ENCODE peak calls at places on chromosomes 4 and X, in nine cellular contexts. U is nucleus accumbens; A is GM06990; K is stimulated activated CD8-positive, alpha-beta memory T cell treated with anti-CD3 and anti-CD28 coated beads, Interleukin-4, amount 100 ng/mL, for 1 hour; D is H9; O is ELF-1; C is GM19239; J is activated T-cell treated with anti-CD3 and anti-CD28 coated beads, Interleukin-2, amount 50 U/mL, for 4 hours; F is T-helper 1 cell. W is an unnamed sample.

GRCh38 chrX:122572461-122572860 is 611.6 kb upstream of the GRIA3 start:
- DNase-seq in F (no peak), D (no peak), A (no peak), U (no peak), K (no peak), O (no peak), J (no peak), C (no peak), W (no peak)

GRCh38 chr4:39756159-39756558 is 58.2 kb downstream of the UBE2K start:
- DNase-seq in K (no peak), F (no peak), U (no peak), C (no peak), O (no peak), J (no peak), A (no peak), D (no peak), W (no peak)

GRCh38 chr4:68466185-68466584 is 18.9 kb downstream of the TMPRSS11E start:
- DNase-seq in D (no peak), C (no peak), O (no peak), U (no peak), K (no peak), F (no peak), J (no peak), A (no peak), W (no peak)

GRCh38 chrX:111047575-111047974 is 48.4 kb upstream of the PAK3 start:
- DNase-seq in J (no peak), A (no peak), F (no peak), O (no peak), C (no peak), K (no peak), U (no peak), D (no peak), W (no peak)

GRCh38 chrX:105975382-105975781 is 63.1 kb downstream of the SERPINA7 start:
- DNase-seq in D (no peak), C (no peak), U (no peak), F (no peak), O (no peak), J (no peak), K (no peak), A (no peak), W (no peak)

GRCh38 chr4:70637239-70637920 is 8.8 kb downstream of the ENAM start:
- DNase-seq in D (no peak), O (no peak), A (no peak), K (no peak), F (no peak), J (no peak), C (no peak), U (no peak), W (no peak)

GRCh38 chr4:138114434-138114833 is 127.7 kb downstream of the SLC7A11 start:
- DNase-seq in D (no peak), O (no peak), U (no peak), A (peak), C (peak), K (no peak), J (no peak), F (no peak), W (no peak)

GRCh38 chr4:187270154-187270553 is 546.5 kb upstream of the FAT1 start:
- DNase-seq in C (no peak), J (no peak), F (no peak), K (no peak), U (no peak), A (no peak), D (no peak), O (no peak), W (no peak)

W was measured in breast epithelium.